ENCODE peak calls at places on chromosomes 1 and 21, in seven cellular contexts. K, U, Q, X, Z, M and S are unnamed samples.

GRCh38 chr1:75615664-75616435 is 4.9 kb upstream of the SLC44A5 start:
- DNase-seq in K (no peak), U (no peak), Q (no peak), X (peak; percentile 45), Z (no peak), M (peak; percentile 69), S (peak; percentile 35)

GRCh38 chr1:53349369-53349705 is 21.5 kb upstream of the LRP8 start:
- DNase-seq in K (no peak), U (no peak), Q (no peak), X (no peak), Z (no peak), M (no peak), S (no peak)

GRCh38 chr1:25204797-25205441 is 27.4 kb downstream of the SYF2 start:
- DNase-seq in K (peak; percentile 69), U (peak; percentile 62), Q (peak; percentile 38), X (peak; percentile 87), Z (peak; percentile 67), M (peak; percentile 65), S (peak; percentile 65)

GRCh38 chr1:112743174-112744018 is 28.3 kb upstream of the PPM1J start:
- DNase-seq in K (no peak), U (no peak), Q (no peak), X (peak; percentile 11), Z (peak; percentile 18), M (peak; percentile 65), S (no peak)

GRCh38 chr1:12333036-12333785 is 103.4 kb downstream of the VPS13D start:
- DNase-seq in K (no peak), U (no peak), Q (no peak), X (peak; percentile 19), Z (no peak), M (peak; percentile 42), S (no peak)

GRCh38 chr1:40594187-40594531 is 62.7 kb downstream of the ZNF684 start:
- DNase-seq in K (no peak), U (no peak), Q (no peak), X (no peak), Z (no peak), M (no peak), S (no peak)

GRCh38 chr1:24910751-24911650 is 19.1 kb downstream of the RUNX3 start:
- DNase-seq in K (no peak), U (no peak), Q (no peak), X (peak; percentile 45), Z (peak; percentile 79), M (no peak), S (no peak)

GRCh38 chr1:233113009-233113712 is 162.8 kb downstream of the NTPCR start:
- DNase-seq in K (peak; percentile 21), U (peak; percentile 98), Q (no peak), X (peak; percentile 99), Z (peak; percentile 99), M (peak; percentile 99), S (peak; percentile 15)

GRCh38 chr1:77039739-77040138 is 172.5 kb downstream of the ST6GALNAC5 start:
- DNase-seq in K (no peak), U (no peak), Q (no peak), X (peak; percentile 98), Z (peak; percentile 94), M (peak; percentile 94), S (no peak)

GRCh38 chr1:204991342-204991844 is 51.6 kb upstream of the CNTN2 start:
- DNase-seq in K (no peak), U (no peak), Q (no peak), X (no peak), Z (no peak), M (no peak), S (peak; percentile 56)

GRCh38 chr1:29642519-29642918 is 406.2 kb downstream of the PTPRU start:
- DNase-seq in K (no peak), U (no peak), Q (no peak), X (no peak), Z (no peak), M (no peak), S (no peak)

GRCh38 chr21:35641271-35642016 is 418.9 kb downstream of the SETD4 start:
- DNase-seq in K (no peak), U (no peak), Q (no peak), X (peak; percentile 89), Z (no peak), M (peak; percentile 63), S (no peak)

GRCh38 chr21:45747802-45748445 is 104.4 kb downstream of the PCBP3 start:
- DNase-seq in K (no peak), U (no peak), Q (no peak), X (peak; percentile 57), Z (no peak), M (peak; percentile 87), S (no peak)

GRCh38 chr21:33894736-33895288 is 20.8 kb downstream of the ATP5PO start:
- DNase-seq in K (peak; percentile 71), U (peak; percentile 94), Q (peak; percentile 50), X (peak; percentile 89), Z (peak; percentile 90), M (peak; percentile 93), S (peak; percentile 72)

GRCh38 chr1:203182377-203182927 is 4.1 kb downstream of the CHI3L1 start:
- DNase-seq in K (no peak), U (no peak), Q (no peak), X (no peak), Z (no peak), M (no peak), S (no peak)

GRCh38 chr1:207959995-207960745 is 49.2 kb upstream of the CD34 start:
- DNase-seq in K (no peak), U (no peak), Q (no peak), X (no peak), Z (no peak), M (no peak), S (no peak)

GRCh38 chr21:38054334-38054733 is 138.1 kb upstream of the KCNJ6 start:
- DNase-seq in K (no peak), U (no peak), Q (no peak), X (no peak), Z (no peak), M (no peak), S (no peak)